ENCODE peak calls at places on chromosomes 5 and 9, in ten cellular contexts. One of them, this sample, is unnamed.

GRCh38 chr9:35112257-35113020 is 3.2 kb downstream of the ATOSB start:
- DNase-seq in lung: no peak
- DNase-seq in NCI-H2107: no peak
- DNase-seq in uterus: no peak
- DNase-seq in NCI-H1105 treated with DMSO at 0.1 percent for 48 hours: no peak
- DNase-seq in memory B cell: no peak
- DNase-seq in Kasumi-1: no peak
- DNase-seq in NCI-H1417: no peak
- DNase-seq in kidney epithelial cell: no peak
- DNase-seq in iris pigment epithelial cell: peak
- DNase-seq in this sample: no peak

GRCh38 chr9:93592389-93593021 is 16.1 kb downstream of the PHF2 start:
- DNase-seq in memory B cell: no peak
- DNase-seq in uterus: no peak
- DNase-seq in NCI-H1417: peak
- DNase-seq in NCI-H2107: no peak
- DNase-seq in Kasumi-1: no peak
- DNase-seq in iris pigment epithelial cell: no peak
- DNase-seq in lung: peak
- DNase-seq in NCI-H1105 treated with DMSO at 0.1 percent for 48 hours: no peak
- DNase-seq in kidney epithelial cell: no peak
- DNase-seq in this sample: no peak

GRCh38 chr9:121210536-121210935 is 8.9 kb upstream of the RAB14 start:
- DNase-seq in memory B cell: no peak
- DNase-seq in uterus: no peak
- DNase-seq in NCI-H2107: no peak
- DNase-seq in lung: no peak
- DNase-seq in Kasumi-1: no peak
- DNase-seq in NCI-H1417: no peak
- DNase-seq in NCI-H1105 treated with DMSO at 0.1 percent for 48 hours: no peak
- DNase-seq in iris pigment epithelial cell: no peak
- DNase-seq in kidney epithelial cell: no peak
- DNase-seq in this sample: no peak

GRCh38 chr5:134125195-134126015 is 10.9 kb downstream of the TCF7 start:
- DNase-seq in uterus: peak
- DNase-seq in NCI-H2107: no peak
- DNase-seq in lung: no peak
- DNase-seq in NCI-H1417: no peak
- DNase-seq in memory B cell: no peak
- DNase-seq in kidney epithelial cell: no peak
- DNase-seq in NCI-H1105 treated with DMSO at 0.1 percent for 48 hours: no peak
- DNase-seq in iris pigment epithelial cell: peak
- DNase-seq in Kasumi-1: no peak
- DNase-seq in this sample: no peak

GRCh38 chr5:139848508-139849100 is 53.0 kb downstream of the PSD2 start:
- DNase-seq in NCI-H1417: no peak
- DNase-seq in lung: no peak
- DNase-seq in NCI-H2107: no peak
- DNase-seq in uterus: peak
- DNase-seq in kidney epithelial cell: no peak
- DNase-seq in Kasumi-1: no peak
- DNase-seq in iris pigment epithelial cell: no peak
- DNase-seq in NCI-H1105 treated with DMSO at 0.1 percent for 48 hours: no peak
- DNase-seq in memory B cell: no peak
- DNase-seq in this sample: no peak

GRCh38 chr9:71725590-71726338 is 42.5 kb downstream of the CEMIP2 start:
- DNase-seq in NCI-H2107: no peak
- DNase-seq in Kasumi-1: no peak
- DNase-seq in uterus: no peak
- DNase-seq in memory B cell: no peak
- DNase-seq in iris pigment epithelial cell: peak
- DNase-seq in NCI-H1105 treated with DMSO at 0.1 percent for 48 hours: no peak
- DNase-seq in NCI-H1417: peak
- DNase-seq in lung: no peak
- DNase-seq in kidney epithelial cell: peak
- DNase-seq in this sample: no peak

GRCh38 chr5:150505041-150505511 is 2.9 kb upstream of the NDST1 start:
- DNase-seq in Kasumi-1: no peak
- DNase-seq in NCI-H2107: no peak
- DNase-seq in lung: no peak
- DNase-seq in NCI-H1105 treated with DMSO at 0.1 percent for 48 hours: no peak
- DNase-seq in kidney epithelial cell: no peak
- DNase-seq in memory B cell: no peak
- DNase-seq in NCI-H1417: no peak
- DNase-seq in uterus: no peak
- DNase-seq in iris pigment epithelial cell: no peak
- DNase-seq in this sample: no peak

GRCh38 chr9:3441197-3441816 is 84.5 kb downstream of the RFX3 start:
- DNase-seq in kidney epithelial cell: peak
- DNase-seq in NCI-H2107: no peak
- DNase-seq in memory B cell: peak
- DNase-seq in NCI-H1105 treated with DMSO at 0.1 percent for 48 hours: peak
- DNase-seq in iris pigment epithelial cell: peak
- DNase-seq in uterus: no peak
- DNase-seq in NCI-H1417: no peak
- DNase-seq in Kasumi-1: peak
- DNase-seq in lung: peak
- DNase-seq in this sample: peak

GRCh38 chr9:85332487-85332886 is 409.3 kb downstream of the AGTPBP1 start:
- DNase-seq in NCI-H1105 treated with DMSO at 0.1 percent for 48 hours: no peak
- DNase-seq in kidney epithelial cell: no peak
- DNase-seq in lung: no peak
- DNase-seq in NCI-H1417: no peak
- DNase-seq in uterus: no peak
- DNase-seq in memory B cell: no peak
- DNase-seq in NCI-H2107: no peak
- DNase-seq in iris pigment epithelial cell: no peak
- DNase-seq in Kasumi-1: peak
- DNase-seq in this sample: no peak

GRCh38 chr5:122702524-122702875 is 72.4 kb upstream of the SNX2 start:
- DNase-seq in lung: no peak
- DNase-seq in uterus: no peak
- DNase-seq in iris pigment epithelial cell: no peak
- DNase-seq in kidney epithelial cell: no peak
- DNase-seq in NCI-H1417: no peak
- DNase-seq in memory B cell: peak
- DNase-seq in NCI-H2107: no peak
- DNase-seq in Kasumi-1: no peak
- DNase-seq in NCI-H1105 treated with DMSO at 0.1 percent for 48 hours: no peak
- DNase-seq in this sample: no peak

GRCh38 chr5:171721469-171721868 is 64.1 kb upstream of the SMIM23 start:
- DNase-seq in lung: peak
- DNase-seq in kidney epithelial cell: no peak
- DNase-seq in memory B cell: no peak
- DNase-seq in iris pigment epithelial cell: no peak
- DNase-seq in NCI-H1105 treated with DMSO at 0.1 percent for 48 hours: no peak
- DNase-seq in NCI-H2107: no peak
- DNase-seq in Kasumi-1: peak
- DNase-seq in uterus: no peak
- DNase-seq in NCI-H1417: no peak
- DNase-seq in this sample: no peak

GRCh38 chr5:26329562-26330189 is 708.7 kb downstream of the CDH9 start:
- DNase-seq in kidney epithelial cell: no peak
- DNase-seq in Kasumi-1: peak
- DNase-seq in NCI-H1417: peak
- DNase-seq in memory B cell: no peak
- DNase-seq in iris pigment epithelial cell: no peak
- DNase-seq in NCI-H2107: no peak
- DNase-seq in uterus: no peak
- DNase-seq in lung: no peak
- DNase-seq in NCI-H1105 treated with DMSO at 0.1 percent for 48 hours: peak
- DNase-seq in this sample: no peak

GRCh38 chr9:101458955-101459631 is 23.5 kb upstream of the ALDOB start:
- DNase-seq in kidney epithelial cell: no peak
- DNase-seq in NCI-H1417: peak
- DNase-seq in NCI-H1105 treated with DMSO at 0.1 percent for 48 hours: peak
- DNase-seq in uterus: no peak
- DNase-seq in iris pigment epithelial cell: peak
- DNase-seq in Kasumi-1: peak
- DNase-seq in lung: no peak
- DNase-seq in NCI-H2107: peak
- DNase-seq in memory B cell: no peak
- DNase-seq in this sample: peak

GRCh38 chr5:14464101-14464500 is 117.5 kb upstream of the OTULINL start:
- DNase-seq in uterus: no peak
- DNase-seq in Kasumi-1: no peak
- DNase-seq in NCI-H1105 treated with DMSO at 0.1 percent for 48 hours: no peak
- DNase-seq in lung: no peak
- DNase-seq in memory B cell: no peak
- DNase-seq in NCI-H1417: no peak
- DNase-seq in kidney epithelial cell: no peak
- DNase-seq in iris pigment epithelial cell: peak
- DNase-seq in NCI-H2107: no peak
- DNase-seq in this sample: no peak

GRCh38 chr9:74645007-74645639 is 148.0 kb downstream of the RORB start:
- DNase-seq in Kasumi-1: peak
- DNase-seq in memory B cell: no peak
- DNase-seq in kidney epithelial cell: no peak
- DNase-seq in lung: no peak
- DNase-seq in NCI-H2107: no peak
- DNase-seq in NCI-H1417: no peak
- DNase-seq in uterus: no peak
- DNase-seq in iris pigment epithelial cell: peak
- DNase-seq in NCI-H1105 treated with DMSO at 0.1 percent for 48 hours: peak
- DNase-seq in this sample: no peak

GRCh38 chr9:133982971-133983720 is 9.0 kb downstream of the VAV2 start:
- DNase-seq in lung: no peak
- DNase-seq in NCI-H1105 treated with DMSO at 0.1 percent for 48 hours: no peak
- DNase-seq in NCI-H2107: no peak
- DNase-seq in memory B cell: no peak
- DNase-seq in kidney epithelial cell: no peak
- DNase-seq in iris pigment epithelial cell: no peak
- DNase-seq in uterus: no peak
- DNase-seq in Kasumi-1: no peak
- DNase-seq in NCI-H1417: no peak
- DNase-seq in this sample: no peak

GRCh38 chr9:5869315-5870019 is 21.2 kb upstream of the MLANA start:
- DNase-seq in NCI-H1417: no peak
- DNase-seq in NCI-H1105 treated with DMSO at 0.1 percent for 48 hours: no peak
- DNase-seq in kidney epithelial cell: no peak
- DNase-seq in lung: no peak
- DNase-seq in uterus: no peak
- DNase-seq in Kasumi-1: no peak
- DNase-seq in iris pigment epithelial cell: no peak
- DNase-seq in NCI-H2107: no peak
- DNase-seq in memory B cell: no peak
- DNase-seq in this sample: no peak

GRCh38 chr9:84303061-84303460 is 37.5 kb downstream of the SLC28A3 start:
- DNase-seq in NCI-H1105 treated with DMSO at 0.1 percent for 48 hours: no peak
- DNase-seq in NCI-H1417: no peak
- DNase-seq in uterus: no peak
- DNase-seq in lung: no peak
- DNase-seq in NCI-H2107: no peak
- DNase-seq in iris pigment epithelial cell: no peak
- DNase-seq in memory B cell: no peak
- DNase-seq in kidney epithelial cell: no peak
- DNase-seq in Kasumi-1: no peak
- DNase-seq in this sample: no peak

GRCh38 chr5:72034710-72035109 is 72.6 kb upstream of the MAP1B start:
- DNase-seq in memory B cell: no peak
- DNase-seq in NCI-H1105 treated with DMSO at 0.1 percent for 48 hours: no peak
- DNase-seq in lung: no peak
- DNase-seq in NCI-H2107: no peak
- DNase-seq in uterus: no peak
- DNase-seq in NCI-H1417: no peak
- DNase-seq in kidney epithelial cell: no peak
- DNase-seq in Kasumi-1: no peak
- DNase-seq in iris pigment epithelial cell: no peak
- DNase-seq in this sample: no peak

GRCh38 chr9:136748201-136748600 is at the start of gene LCN6:
- DNase-seq in iris pigment epithelial cell: no peak
- DNase-seq in lung: no peak
- DNase-seq in NCI-H1105 treated with DMSO at 0.1 percent for 48 hours: no peak
- DNase-seq in Kasumi-1: no peak
- DNase-seq in kidney epithelial cell: no peak
- DNase-seq in uterus: no peak
- DNase-seq in memory B cell: no peak
- DNase-seq in NCI-H2107: no peak
- DNase-seq in NCI-H1417: no peak
- DNase-seq in this sample: no peak

GRCh38 chr5:35860686-35861085 is 4.0 kb downstream of the IL7R start:
- DNase-seq in NCI-H2107: no peak
- DNase-seq in iris pigment epithelial cell: no peak
- DNase-seq in Kasumi-1: no peak
- DNase-seq in NCI-H1105 treated with DMSO at 0.1 percent for 48 hours: no peak
- DNase-seq in kidney epithelial cell: no peak
- DNase-seq in lung: no peak
- DNase-seq in uterus: no peak
- DNase-seq in NCI-H1417: no peak
- DNase-seq in memory B cell: no peak
- DNase-seq in this sample: no peak

GRCh38 chr5:115831163-115831768 is 10.1 kb downstream of the ATG12 start:
- DNase-seq in memory B cell: peak
- DNase-seq in iris pigment epithelial cell: peak
- DNase-seq in NCI-H2107: no peak
- DNase-seq in lung: no peak
- DNase-seq in Kasumi-1: peak
- DNase-seq in NCI-H1417: peak
- DNase-seq in NCI-H1105 treated with DMSO at 0.1 percent for 48 hours: no peak
- DNase-seq in uterus: no peak
- DNase-seq in kidney epithelial cell: no peak
- DNase-seq in this sample: peak

GRCh38 chr9:3858961-3859360 is 333.2 kb upstream of the RFX3 start:
- DNase-seq in Kasumi-1: no peak
- DNase-seq in NCI-H2107: no peak
- DNase-seq in kidney epithelial cell: no peak
- DNase-seq in NCI-H1105 treated with DMSO at 0.1 percent for 48 hours: no peak
- DNase-seq in NCI-H1417: no peak
- DNase-seq in lung: no peak
- DNase-seq in iris pigment epithelial cell: peak
- DNase-seq in uterus: no peak
- DNase-seq in memory B cell: no peak
- DNase-seq in this sample: no peak

GRCh38 chr9:89295400-89295799 is 15.6 kb upstream of the CKS2 start:
- DNase-seq in Kasumi-1: no peak
- DNase-seq in NCI-H1417: no peak
- DNase-seq in lung: no peak
- DNase-seq in NCI-H1105 treated with DMSO at 0.1 percent for 48 hours: no peak
- DNase-seq in NCI-H2107: no peak
- DNase-seq in memory B cell: no peak
- DNase-seq in kidney epithelial cell: no peak
- DNase-seq in uterus: no peak
- DNase-seq in iris pigment epithelial cell: no peak
- DNase-seq in this sample: no peak

GRCh38 chr9:112137066-112137465 is 38.0 kb downstream of the SUSD1 start:
- DNase-seq in NCI-H1105 treated with DMSO at 0.1 percent for 48 hours: no peak
- DNase-seq in Kasumi-1: no peak
- DNase-seq in NCI-H2107: no peak
- DNase-seq in kidney epithelial cell: no peak
- DNase-seq in NCI-H1417: no peak
- DNase-seq in iris pigment epithelial cell: no peak
- DNase-seq in lung: no peak
- DNase-seq in uterus: no peak
- DNase-seq in memory B cell: no peak
- DNase-seq in this sample: no peak

GRCh38 chr5:41721521-41721920 is 148.7 kb downstream of the OXCT1 start:
- DNase-seq in memory B cell: no peak
- DNase-seq in iris pigment epithelial cell: peak
- DNase-seq in Kasumi-1: no peak
- DNase-seq in NCI-H2107: no peak
- DNase-seq in uterus: no peak
- DNase-seq in lung: no peak
- DNase-seq in NCI-H1417: no peak
- DNase-seq in NCI-H1105 treated with DMSO at 0.1 percent for 48 hours: no peak
- DNase-seq in kidney epithelial cell: no peak
- DNase-seq in this sample: no peak

GRCh38 chr9:136991993-136992818 is at the start of gene PAXX:
- DNase-seq in iris pigment epithelial cell: peak
- DNase-seq in NCI-H1417: peak
- DNase-seq in NCI-H1105 treated with DMSO at 0.1 percent for 48 hours: peak
- DNase-seq in NCI-H2107: peak
- DNase-seq in memory B cell: peak
- DNase-seq in Kasumi-1: peak
- DNase-seq in kidney epithelial cell: peak
- DNase-seq in uterus: peak
- DNase-seq in lung: peak
- DNase-seq in this sample: peak